ENCODE peak calls at places on chromosomes 11 and 22, in eight cellular contexts. B, Q, L, J, D, P, Y and E are unnamed samples.

GRCh38 chr22:19571995-19572394 is 47.8 kb upstream of the CLDN5 start:
- DNase-seq in B (no peak), Q (peak), L (no peak), J (no peak), D (no peak), P (no peak), Y (no peak), E (no peak)

GRCh38 chr11:57800444-57801184 is 39.0 kb downstream of the CTNND1 start:
- DNase-seq in B (peak), Q (peak), L (no peak), J (peak), D (peak), P (no peak), Y (peak), E (peak)

GRCh38 chr11:124075841-124076571 is 34.9 kb upstream of the OR10G7 start:
- DNase-seq in B (no peak), Q (no peak), L (peak), J (no peak), D (peak), P (no peak), Y (peak), E (peak)

GRCh38 chr22:22195265-22196017 is 49.1 kb upstream of the VPREB1 start:
- DNase-seq in B (peak), Q (peak), L (peak), J (peak), D (peak), P (no peak), Y (peak), E (peak)

GRCh38 chr22:47658182-47658581 is 895.7 kb downstream of the TBC1D22A start:
- DNase-seq in B (no peak), Q (no peak), L (no peak), J (no peak), D (no peak), P (no peak), Y (no peak), E (no peak)

GRCh38 chr22:22920104-22920654 is 32.6 kb downstream of the IGLL5 start:
- DNase-seq in B (no peak), Q (no peak), L (no peak), J (no peak), D (no peak), P (no peak), Y (no peak), E (no peak)

GRCh38 chr11:78838417-78838816 is 263.8 kb upstream of the NARS2 start:
- DNase-seq in B (no peak), Q (no peak), L (no peak), J (no peak), D (no peak), P (no peak), Y (no peak), E (no peak)

GRCh38 chr11:1084561-1085439 is 10.1 kb downstream of the MUC2 start:
- DNase-seq in B (no peak), Q (no peak), L (peak), J (no peak), D (no peak), P (no peak), Y (no peak), E (no peak)

GRCh38 chr22:46908641-46909107 is 146.2 kb downstream of the TBC1D22A start:
- DNase-seq in B (no peak), Q (no peak), L (no peak), J (no peak), D (no peak), P (no peak), Y (no peak), E (peak)

GRCh38 chr11:68632802-68633201 is 51.5 kb upstream of the GAL start:
- DNase-seq in B (peak), Q (peak), L (peak), J (peak), D (peak), P (no peak), Y (peak), E (no peak)

GRCh38 chr11:65205602-65205967 is 23.9 kb downstream of the CAPN1 start:
- DNase-seq in B (no peak), Q (no peak), L (no peak), J (no peak), D (no peak), P (no peak), Y (no peak), E (no peak)

GRCh38 chr11:93498099-93499040 is 44.8 kb downstream of the SMCO4 start:
- DNase-seq in B (no peak), Q (peak), L (no peak), J (no peak), D (no peak), P (no peak), Y (no peak), E (no peak)

GRCh38 chr11:106001304-106002012 is 20.6 kb downstream of the MSANTD4 start:
- DNase-seq in B (no peak), Q (peak), L (no peak), J (no peak), D (no peak), P (no peak), Y (no peak), E (no peak)

GRCh38 chr22:35914665-35915476 is 113.8 kb downstream of the RBFOX2 start:
- DNase-seq in B (peak), Q (peak), L (no peak), J (no peak), D (peak), P (peak), Y (no peak), E (no peak)

GRCh38 chr11:10651579-10652361 is 41.8 kb downstream of the IRAG1 start:
- DNase-seq in B (no peak), Q (no peak), L (no peak), J (no peak), D (no peak), P (peak), Y (no peak), E (no peak)

GRCh38 chr11:19805346-19805745 is 92.7 kb downstream of the NAV2 start:
- DNase-seq in B (no peak), Q (no peak), L (no peak), J (no peak), D (no peak), P (no peak), Y (no peak), E (no peak)

GRCh38 chr11:19810852-19811251 is 98.2 kb downstream of the NAV2 start:
- DNase-seq in B (no peak), Q (no peak), L (no peak), J (no peak), D (no peak), P (no peak), Y (no peak), E (no peak)

GRCh38 chr11:19806251-19806650 is 93.6 kb downstream of the NAV2 start:
- DNase-seq in B (no peak), Q (no peak), L (no peak), J (no peak), D (no peak), P (no peak), Y (no peak), E (no peak)

GRCh38 chr11:19805827-19806226 is 93.2 kb downstream of the NAV2 start:
- DNase-seq in B (no peak), Q (no peak), L (no peak), J (no peak), D (no peak), P (no peak), Y (no peak), E (no peak)

DNA sequence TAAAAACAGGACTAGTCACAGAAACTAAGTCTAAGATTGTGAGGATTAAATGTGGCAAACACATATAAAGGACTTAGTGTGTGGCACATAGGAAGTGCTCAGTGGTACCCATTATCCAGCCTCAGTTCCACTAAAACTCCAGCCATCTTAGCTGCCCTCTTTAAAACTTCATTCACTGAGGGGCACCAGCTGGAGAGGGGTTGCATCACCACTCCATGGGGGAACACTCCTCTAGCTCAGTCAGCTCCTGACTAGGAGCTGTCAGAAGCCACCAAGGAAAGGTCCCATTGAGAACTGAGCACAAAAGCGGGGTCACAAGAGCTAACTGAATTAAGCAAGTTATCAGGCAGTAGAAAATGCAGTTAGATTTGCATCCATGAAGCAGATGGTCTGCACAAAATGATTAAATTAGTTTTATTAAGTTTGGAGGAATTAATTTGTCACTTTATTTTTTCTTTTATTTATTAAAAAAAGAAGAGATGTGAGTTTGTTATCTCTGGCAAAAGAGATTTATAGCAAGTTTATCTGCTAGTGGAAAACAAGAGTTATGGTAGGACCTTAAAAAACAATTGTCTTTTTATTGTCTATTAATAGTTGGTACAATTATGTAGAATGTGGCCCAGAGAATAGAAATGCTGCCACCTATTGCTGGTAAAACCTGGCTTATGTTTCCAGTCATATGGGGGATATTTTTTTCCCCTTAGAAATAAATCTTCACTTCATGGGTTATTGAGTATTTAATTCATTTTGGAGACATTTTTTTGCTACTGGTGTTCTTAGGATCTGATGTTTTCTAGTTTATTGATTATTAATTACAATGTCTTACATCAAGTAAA is 95.7 kb downstream of the NAV2 start:
- DNase-seq in B (no peak), Q (no peak), L (no peak), J (no peak), D (no peak), P (no peak), Y (no peak), E (no peak)
- TF ChIP-seq CTCF in B (peak), Q (no peak), L (no peak), J (no peak), D (no peak), P (no peak), Y (no peak), E (no peak)

GRCh38 chr11:70707821-70708220 is 309.5 kb downstream of the CTTN start:
- DNase-seq in B (no peak), Q (no peak), L (no peak), J (no peak), D (no peak), P (no peak), Y (no peak), E (no peak)
- TF ChIP-seq CTCF in B (no peak), Q (no peak), L (no peak), J (no peak), D (no peak), P (no peak), Y (no peak), E (no peak)

GRCh38 chr11:17786824-17787525 is 52.4 kb downstream of the KCNC1 start:
- DNase-seq in B (no peak), Q (peak), L (no peak), J (no peak), D (no peak), P (no peak), Y (no peak), E (no peak)
- TF ChIP-seq CTCF in B (no peak), Q (no peak), L (no peak), J (no peak), D (no peak), P (no peak), Y (no peak), E (no peak)

GRCh38 chr11:34585870-34586654 is 34.8 kb upstream of the EHF start:
- DNase-seq in B (peak), Q (peak), L (no peak), J (no peak), D (no peak), P (no peak), Y (no peak), E (peak)
- TF ChIP-seq CTCF in B (peak), Q (peak), L (peak), J (peak), D (peak), P (peak), Y (peak), E (peak)